ENCODE peak calls at places on chromosomes 11 and 22, in seven cellular contexts. P is neural progenitor cell; I is GM23248; K is IMR-90; L is CD8-positive, alpha-beta T cell; B is CD4-positive, CD25-positive, alpha-beta regulatory T cell; Y is stomach. F is an unnamed sample.

GRCh38 chr11:105273660-105274280 is 134.2 kb upstream of the CARD18 start:
- DNase-seq in P (no peak), I (no peak), K (no peak), L (no peak), B (no peak), Y (no peak), F (no peak)

GRCh38 chr22:31148516-31148915 is 8.2 kb upstream of the PLA2G3 start:
- DNase-seq in P (no peak), I (peak; percentile 11), K (peak; percentile 35), L (no peak), B (no peak), Y (no peak), F (no peak)

GRCh38 chr11:43367382-43368178 is 8.9 kb downstream of the TTC17 start:
- DNase-seq in P (no peak), I (peak; percentile 3), K (peak; percentile 56), L (no peak), B (no peak), Y (no peak), F (no peak)

GRCh38 chr11:643366-643765 is 6.3 kb downstream of the DRD4 start:
- DNase-seq in P (no peak), I (no peak), K (no peak), L (no peak), B (no peak), Y (no peak), F (no peak)

GRCh38 chr11:115745545-115746265 is 241.5 kb upstream of the CADM1 start:
- DNase-seq in P (peak; percentile 36), I (no peak), K (no peak), L (no peak), B (no peak), Y (no peak), F (no peak)

GRCh38 chr11:129750343-129751292 is 65.0 kb upstream of the TMEM45B start:
- DNase-seq in P (peak; percentile 91), I (peak; percentile 72), K (peak; percentile 67), L (peak; percentile 77), B (peak; percentile 80), Y (peak; percentile 84), F (peak; percentile 89)

GRCh38 chr11:63179446-63180068 is 35.5 kb upstream of the SLC22A24 start:
- DNase-seq in P (peak; percentile 34), I (no peak), K (no peak), L (no peak), B (no peak), Y (no peak), F (no peak)

GRCh38 chr11:72091292-72091691 is 10.6 kb downstream of the LRRC51 start:
- DNase-seq in P (peak; percentile 88), I (peak; percentile 74), K (peak; percentile 54), L (peak; percentile 73), B (peak; percentile 75), Y (peak; percentile 71), F (peak; percentile 65)

GRCh38 chr11:35316161-35316560 is 103.2 kb downstream of the SLC1A2 start:
- DNase-seq in P (no peak), I (no peak), K (peak; percentile 33), L (no peak), B (no peak), Y (no peak), F (no peak)

GRCh38 chr22:32775957-32776356 is 25.5 kb upstream of the TIMP3 start:
- DNase-seq in P (peak; percentile 30), I (peak; percentile 29), K (no peak), L (no peak), B (no peak), Y (no peak), F (no peak)

GRCh38 chr11:18706330-18707243 is 8.0 kb downstream of the TMEM86A start:
- DNase-seq in P (no peak), I (peak; percentile 26), K (no peak), L (peak; percentile 50), B (peak; percentile 77), Y (peak; percentile 61), F (peak; percentile 34)

GRCh38 chr22:48960576-48960975 is 867.1 kb downstream of the BRD1 start:
- DNase-seq in P (no peak), I (no peak), K (no peak), L (peak; percentile 8), B (no peak), Y (no peak), F (no peak)

GRCh38 chr11:1152316-1153104 is 5.2 kb upstream of the MUC5AC start:
- DNase-seq in P (no peak), I (no peak), K (peak; percentile 78), L (peak; percentile 24), B (no peak), Y (peak; percentile 72), F (no peak)

GRCh38 chr11:28938091-28938490 is 829.9 kb downstream of the METTL15 start:
- DNase-seq in P (no peak), I (no peak), K (peak; percentile 13), L (no peak), B (no peak), Y (no peak), F (no peak)

GRCh38 chr22:47395481-47395880 is 633.0 kb downstream of the TBC1D22A start:
- DNase-seq in P (no peak), I (no peak), K (peak; percentile 2), L (no peak), B (no peak), Y (no peak), F (no peak)

GRCh38 chr11:65711785-65712632 is at the start of gene KAT5:
- DNase-seq in P (peak; percentile 99), I (peak; percentile 100), K (peak; percentile 98), L (peak; percentile 98), B (peak; percentile 99), Y (peak; percentile 99), F (peak; percentile 99)

GRCh38 chr11:101456812-101457211 is 127.0 kb downstream of the TRPC6 start:
- DNase-seq in P (no peak), I (peak; percentile 67), K (peak; percentile 52), L (no peak), B (no peak), Y (no peak), F (no peak)

DNA sequence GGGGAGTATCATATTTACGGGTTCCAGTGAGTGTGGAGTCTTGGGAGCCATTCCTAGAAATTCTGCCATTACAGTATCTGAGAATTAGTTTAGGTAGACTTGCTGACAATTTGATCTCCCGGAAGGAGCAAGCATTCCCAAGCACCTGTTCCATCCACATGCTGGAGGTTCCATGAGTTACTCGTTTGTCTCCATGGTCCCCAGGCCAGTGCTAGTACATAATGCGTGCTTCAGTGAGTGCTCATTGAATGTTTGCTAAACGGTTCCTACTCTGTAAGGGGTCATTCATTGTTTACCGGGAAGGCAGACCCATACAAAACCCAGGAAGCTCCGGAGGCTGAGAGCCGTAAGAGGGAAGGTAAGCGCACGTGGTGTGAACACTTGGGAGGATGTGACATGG is 27.4 kb upstream of the MYOD1 start:
- DNase-seq in P (no peak), I (no peak), K (no peak), L (no peak), B (no peak), Y (no peak), F (no peak)
- H3K27me3 ChIP-seq in P (peaks cover 69% of the 10 kb centered on the region), I (peaks cover 42% of the 10 kb centered on the region), K (peaks cover 41% of the 10 kb centered on the region), L (peaks cover 10% of the 10 kb centered on the region), B (peaks cover 8% of the 10 kb centered on the region), Y (peaks cover 84% of the 10 kb centered on the region), F (no peaks in the 10 kb centered on the region)

DNA sequence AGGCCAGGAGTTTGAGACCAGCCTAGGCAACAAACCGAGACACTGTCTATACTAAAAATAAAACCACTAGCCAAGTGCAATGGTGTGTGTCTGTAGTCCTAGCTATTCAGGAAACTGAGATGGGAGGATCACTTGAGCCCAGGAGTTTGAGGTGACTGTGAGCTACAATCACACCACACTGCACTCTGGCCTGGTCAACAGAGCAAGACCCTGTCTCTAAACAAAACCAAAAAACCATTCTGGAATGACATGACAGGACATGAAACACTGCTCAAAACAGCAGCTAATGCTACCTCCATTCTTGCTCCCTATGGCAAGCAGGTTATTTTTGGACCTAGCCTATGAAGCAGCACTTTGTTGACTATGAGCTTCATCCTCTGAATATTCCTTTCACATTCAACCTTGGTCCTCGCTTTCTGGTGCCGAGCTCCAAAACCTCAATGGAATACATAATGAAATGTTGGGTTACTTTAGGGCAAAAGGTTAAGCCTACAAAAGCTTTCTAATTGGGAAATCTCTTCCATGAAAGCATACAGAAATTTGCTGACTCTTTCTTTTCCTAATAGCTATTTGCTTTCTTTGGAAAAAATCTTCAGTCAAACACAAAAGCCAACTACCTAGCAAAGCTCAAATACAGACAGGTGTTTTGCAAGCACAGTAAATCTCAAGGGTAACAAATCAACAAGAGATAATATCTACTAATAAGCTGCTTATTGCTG is 21.1 kb downstream of the SIK3 start:
- DNase-seq in P (no peak), I (no peak), K (no peak), L (no peak), B (no peak), Y (no peak), F (no peak)
- H3K4me3 ChIP-seq in P (no peak overlapping the region), I (no peak overlapping the region), K (no peak overlapping the region), L (no peak overlapping the region), B (no peak overlapping the region), Y (no peak overlapping the region), F (no peak overlapping the region)

GRCh38 chr11:14249121-14249963 is 109.6 kb downstream of the RRAS2 start:
- DNase-seq in P (peak; percentile 87), I (peak; percentile 72), K (peak; percentile 53), L (peak; percentile 75), B (peak; percentile 74), Y (peak; percentile 64), F (peak; percentile 77)

GRCh38 chr11:14248577-14248976 is 110.4 kb downstream of the RRAS2 start:
- DNase-seq in P (peak; percentile 82), I (no peak), K (no peak), L (peak; percentile 20), B (peak; percentile 69), Y (no peak), F (no peak)

GRCh38 chr11:14242198-14242597 is 116.8 kb downstream of the RRAS2 start:
- DNase-seq in P (no peak), I (no peak), K (no peak), L (no peak), B (no peak), Y (no peak), F (no peak)

GRCh38 chr11:14242733-14243132 is 116.2 kb downstream of the RRAS2 start:
- DNase-seq in P (no peak), I (no peak), K (no peak), L (no peak), B (no peak), Y (no peak), F (no peak)

GRCh38 chr11:14244926-14245325 is 114.1 kb downstream of the RRAS2 start:
- DNase-seq in P (no peak), I (no peak), K (no peak), L (no peak), B (no peak), Y (no peak), F (no peak)
- H3K27me3 ChIP-seq in P (no peaks in the 10 kb centered on the region), I (peaks cover 8% of the 10 kb centered on the region), K (peaks cover 32% of the 10 kb centered on the region), L (no peaks in the 10 kb centered on the region), B (no peaks in the 10 kb centered on the region), Y (no peaks in the 10 kb centered on the region), F (no peaks in the 10 kb centered on the region)

GRCh38 chr11:134413334-134414035 is 1.4 kb upstream of the B3GAT1 start:
- DNase-seq in P (peak; percentile 62), I (no peak), K (no peak), L (no peak), B (no peak), Y (no peak), F (no peak)

GRCh38 chr11:134412508-134413333 is 679 bp upstream of the B3GAT1 start:
- DNase-seq in P (peak; percentile 85), I (peak; percentile 11), K (no peak), L (no peak), B (no peak), Y (peak; percentile 64), F (no peak)

GRCh38 chr11:134414772-134415765 is 3.0 kb upstream of the B3GAT1 start:
- DNase-seq in P (peak; percentile 32), I (no peak), K (no peak), L (no peak), B (no peak), Y (no peak), F (no peak)

GRCh38 chr11:134411887-134412507 is at the start of gene B3GAT1:
- DNase-seq in P (peak; percentile 75), I (no peak), K (no peak), L (no peak), B (no peak), Y (no peak), F (no peak)

GRCh38 chr11:134414036-134414731 is 2.1 kb upstream of the B3GAT1 start:
- DNase-seq in P (peak; percentile 30), I (no peak), K (no peak), L (no peak), B (no peak), Y (no peak), F (no peak)
- H3K4me3 ChIP-seq in P (peak overlapping the region; percentile 74), I (no peak overlapping the region), K (no peak overlapping the region), L (no peak overlapping the region), B (no peak overlapping the region), Y (no peak overlapping the region), F (no peak overlapping the region)

F was measured in naive thymus-derived CD4-positive, alpha-beta T cell.